ENCODE peak calls at places on chromosome 10, in eight cellular contexts. K is RWPE1; H is GM23338; T is naive thymus-derived CD4-positive, alpha-beta T cell; G is body of pancreas; Z is ascending aorta; X is heart left ventricle; V is spleen. Q is an unnamed sample.

GRCh38 chr10:131892817-131893675 is 7.8 kb upstream of the PPP2R2D start:
- DNase-seq in K (no peak), H (no peak), T (no peak), G (no peak), Z (no peak), X (no peak), V (peak), Q (no peak)

GRCh38 chr10:124354411-124355382 is 64.0 kb downstream of the OAT start:
- DNase-seq in K (no peak), H (peak), T (no peak), G (peak), Z (peak), X (peak), V (peak), Q (peak)

GRCh38 chr10:63752318-63752717 is 231.1 kb downstream of the REEP3 start:
- DNase-seq in K (no peak), H (peak), T (no peak), G (no peak), Z (no peak), X (no peak), V (no peak), Q (no peak)

GRCh38 chr10:113122947-113123346 is 172.9 kb downstream of the TCF7L2 start:
- DNase-seq in K (no peak), H (no peak), T (no peak), G (no peak), Z (no peak), X (no peak), V (no peak), Q (no peak)

GRCh38 chr10:77401681-77402080 is 235.9 kb downstream of the KCNMA1 start:
- DNase-seq in K (no peak), H (no peak), T (no peak), G (no peak), Z (no peak), X (no peak), V (no peak), Q (no peak)

GRCh38 chr10:114180937-114181336 is 1.8 kb downstream of the TDRD1 start:
- DNase-seq in K (no peak), H (no peak), T (no peak), G (no peak), Z (no peak), X (no peak), V (no peak), Q (no peak)

GRCh38 chr10:18822156-18822555 is 162.9 kb downstream of the ARL5B start:
- DNase-seq in K (no peak), H (peak), T (no peak), G (no peak), Z (no peak), X (no peak), V (no peak), Q (no peak)

GRCh38 chr10:69160809-69161225 is 19.2 kb upstream of the SUPV3L1 start:
- DNase-seq in K (no peak), H (no peak), T (no peak), G (no peak), Z (no peak), X (no peak), V (no peak), Q (peak)

GRCh38 chr10:80553436-80553835 is 15.7 kb downstream of the SH2D4B start:
- DNase-seq in K (no peak), H (no peak), T (no peak), G (no peak), Z (no peak), X (no peak), V (no peak), Q (no peak)

GRCh38 chr10:54797636-54798395 is 3.2 kb downstream of the PCDH15 start:
- DNase-seq in K (peak), H (no peak), T (no peak), G (no peak), Z (no peak), X (no peak), V (no peak), Q (no peak)

GRCh38 chr10:117539903-117540639 is 2.5 kb upstream of the EMX2 start:
- DNase-seq in K (no peak), H (no peak), T (no peak), G (no peak), Z (no peak), X (no peak), V (no peak), Q (no peak)

GRCh38 chr10:64959883-64960282 is 1438.7 kb downstream of the REEP3 start:
- DNase-seq in K (no peak), H (no peak), T (no peak), G (no peak), Z (no peak), X (no peak), V (no peak), Q (no peak)

DNA sequence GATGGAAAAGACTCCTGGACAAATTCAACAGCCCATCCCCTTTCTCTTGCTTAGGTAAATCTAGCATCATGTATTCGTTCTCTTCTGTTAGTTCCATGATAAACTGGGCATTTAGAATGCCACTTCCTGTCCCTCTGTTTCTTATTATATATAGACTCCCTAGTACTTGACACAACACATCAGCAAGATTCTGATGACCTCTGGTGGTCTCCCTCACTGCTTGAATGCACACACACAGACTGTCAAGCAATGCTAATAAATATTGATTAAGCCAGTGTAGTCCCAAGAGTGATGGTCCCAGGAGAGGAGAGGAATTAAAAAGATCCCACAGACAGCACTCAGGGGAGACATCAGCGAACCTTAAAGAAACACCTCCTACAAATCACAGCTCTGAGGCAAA is 1291.3 kb downstream of the XPNPEP1 start:
- DNase-seq in K (no peak), H (no peak), T (no peak), G (no peak), Z (no peak), X (no peak), V (no peak), Q (no peak)
- H3K27ac ChIP-seq in K (no peak), H (no peak), T (no peak), G (no peak), Z (no peak), X (no peak), V (no peak), Q (no peak)

DNA sequence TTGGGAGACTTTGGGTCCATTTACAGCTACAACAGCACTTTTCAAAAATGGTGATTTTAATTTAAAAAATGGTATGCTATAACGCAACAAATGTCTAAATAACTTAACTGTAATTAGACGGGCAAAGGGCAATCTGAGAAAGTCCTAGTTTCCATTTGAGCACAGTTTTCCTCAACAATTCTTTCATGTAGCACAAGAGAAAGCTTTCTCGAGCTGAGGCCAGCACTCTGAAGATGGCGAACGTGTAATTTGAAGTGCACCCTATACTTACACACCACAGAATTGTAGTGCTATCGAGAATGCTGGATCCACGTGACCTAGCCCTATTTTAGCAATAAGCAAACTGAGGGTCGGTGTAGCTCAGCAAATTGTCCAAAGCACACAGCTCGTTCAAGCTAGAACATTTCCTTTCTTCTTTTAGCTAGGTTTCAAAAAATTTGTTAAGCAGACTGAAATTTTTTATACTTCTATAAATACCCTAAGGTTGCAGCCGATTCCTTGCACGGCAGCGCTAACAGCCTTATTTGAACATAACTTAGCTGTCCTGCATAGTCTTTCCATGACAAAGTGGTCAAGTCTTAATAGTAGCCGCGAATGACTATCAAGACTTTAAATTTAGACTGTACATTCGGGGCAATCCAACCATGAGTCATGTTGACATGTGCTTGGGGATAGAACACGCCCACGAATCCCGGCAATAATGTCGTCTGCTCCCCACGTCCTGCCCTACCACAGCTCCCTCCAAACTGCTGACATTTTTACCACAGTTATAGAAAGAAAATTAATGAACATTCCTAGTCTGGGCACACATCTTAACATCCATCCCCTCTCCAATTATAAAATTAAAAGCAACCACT is 10.0 kb downstream of the KLF6 start:
- DNase-seq in K (no peak), H (no peak), T (no peak), G (no peak), Z (peak), X (peak), V (no peak), Q (peak)
- H3K27ac ChIP-seq in K (peak), H (peak), T (no peak), G (no peak), Z (peak), X (peak), V (peak), Q (peak)

GRCh38 chr10:29698766-29699490 is 64.2 kb upstream of the SVIL start:
- DNase-seq in K (no peak), H (no peak), T (no peak), G (no peak), Z (no peak), X (no peak), V (no peak), Q (peak)

GRCh38 chr10:29702288-29703164 is 67.8 kb upstream of the SVIL start:
- DNase-seq in K (no peak), H (no peak), T (no peak), G (no peak), Z (no peak), X (no peak), V (no peak), Q (no peak)

GRCh38 chr10:29699621-29700020 is 64.8 kb upstream of the SVIL start:
- DNase-seq in K (no peak), H (no peak), T (no peak), G (no peak), Z (no peak), X (no peak), V (no peak), Q (peak)

DNA sequence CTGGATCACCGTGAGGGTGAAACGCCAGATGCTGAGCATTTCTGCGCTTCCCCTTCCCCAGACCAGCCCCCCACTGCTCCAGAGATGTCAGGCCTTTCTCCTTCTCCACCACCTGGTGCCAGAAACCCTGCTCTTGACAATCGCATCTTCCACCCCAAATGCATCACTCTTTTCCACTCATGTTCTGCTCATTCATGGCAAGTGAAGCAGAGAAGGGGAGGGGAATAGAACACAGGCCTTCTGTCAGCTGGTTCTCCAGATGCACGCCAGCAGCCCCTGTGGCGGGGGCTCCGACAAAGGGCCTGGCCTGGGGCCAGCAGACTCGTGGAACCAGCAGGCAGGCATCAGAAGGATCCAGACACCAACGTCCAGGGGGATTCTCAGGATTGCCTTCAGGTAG is 68.5 kb upstream of the SVIL start:
- DNase-seq in K (no peak), H (no peak), T (no peak), G (no peak), Z (no peak), X (no peak), V (no peak), Q (no peak)
- H3K27ac ChIP-seq in K (no peak), H (no peak), T (peak), G (no peak), Z (peak), X (no peak), V (no peak), Q (peak)

GRCh38 chr10:71231196-71231595 is 18.8 kb downstream of the UNC5B start:
- DNase-seq in K (no peak), H (no peak), T (no peak), G (no peak), Z (no peak), X (peak), V (no peak), Q (no peak)

GRCh38 chr10:71228875-71229720 is 16.7 kb downstream of the UNC5B start:
- DNase-seq in K (no peak), H (no peak), T (no peak), G (no peak), Z (no peak), X (peak), V (peak), Q (no peak)

GRCh38 chr10:71229726-71230655 is 17.6 kb downstream of the UNC5B start:
- DNase-seq in K (no peak), H (no peak), T (no peak), G (no peak), Z (no peak), X (peak), V (peak), Q (no peak)

GRCh38 chr10:71232089-71232998 is 20.0 kb downstream of the UNC5B start:
- DNase-seq in K (no peak), H (no peak), T (no peak), G (peak), Z (peak), X (peak), V (peak), Q (no peak)

GRCh38 chr10:71230656-71231025 is 18.3 kb downstream of the UNC5B start:
- DNase-seq in K (no peak), H (no peak), T (no peak), G (no peak), Z (no peak), X (no peak), V (peak), Q (no peak)
- H3K27ac ChIP-seq in K (peak), H (no peak), T (no peak), G (no peak), Z (no peak), X (no peak), V (peak), Q (no peak)

DNA sequence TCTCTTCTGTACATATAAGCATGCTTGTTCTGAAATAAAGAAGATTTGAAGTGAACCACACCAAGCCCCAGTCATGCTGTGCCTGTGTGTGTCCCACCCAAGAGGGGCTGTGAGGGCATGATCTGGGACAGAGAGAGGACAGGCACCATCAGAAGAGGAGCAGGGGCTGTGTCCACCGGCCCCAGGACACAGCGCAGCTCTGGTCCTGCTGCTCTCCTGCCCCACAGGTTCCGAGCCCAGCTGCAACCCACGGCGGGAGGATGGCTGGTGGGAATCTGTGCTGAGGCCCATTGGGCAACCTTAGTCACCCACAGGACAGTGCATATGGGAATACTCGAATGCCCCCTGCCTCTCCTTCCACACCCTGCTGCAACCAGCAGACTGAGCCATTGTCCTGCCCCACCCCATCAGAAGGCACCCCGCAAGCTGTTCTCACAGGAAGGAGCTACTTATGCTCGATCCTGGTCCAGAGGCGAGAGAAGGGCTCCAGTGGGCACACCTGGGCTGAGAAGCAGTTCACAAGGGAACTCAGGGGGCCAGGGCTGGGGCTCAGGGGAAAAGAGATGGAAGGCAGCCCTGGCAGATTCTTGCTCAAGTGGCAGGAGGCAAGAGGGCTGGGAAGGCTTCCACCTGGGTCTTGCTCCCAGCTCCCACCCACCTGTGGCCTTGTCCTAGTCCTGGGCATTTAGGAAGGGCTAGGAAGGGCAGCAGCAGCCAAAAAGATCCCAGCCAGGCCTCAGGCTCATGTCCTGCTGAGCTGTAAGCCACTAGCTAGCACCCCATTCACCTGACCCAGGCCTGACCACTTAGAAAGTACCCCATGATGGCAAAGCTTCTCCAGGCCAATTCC is 31.9 kb downstream of the LDB3 start:
- DNase-seq in K (no peak), H (no peak), T (no peak), G (no peak), Z (no peak), X (no peak), V (peak), Q (no peak)
- H3K27ac ChIP-seq in K (no peak), H (no peak), T (no peak), G (no peak), Z (peak), X (no peak), V (no peak), Q (no peak)

DNA sequence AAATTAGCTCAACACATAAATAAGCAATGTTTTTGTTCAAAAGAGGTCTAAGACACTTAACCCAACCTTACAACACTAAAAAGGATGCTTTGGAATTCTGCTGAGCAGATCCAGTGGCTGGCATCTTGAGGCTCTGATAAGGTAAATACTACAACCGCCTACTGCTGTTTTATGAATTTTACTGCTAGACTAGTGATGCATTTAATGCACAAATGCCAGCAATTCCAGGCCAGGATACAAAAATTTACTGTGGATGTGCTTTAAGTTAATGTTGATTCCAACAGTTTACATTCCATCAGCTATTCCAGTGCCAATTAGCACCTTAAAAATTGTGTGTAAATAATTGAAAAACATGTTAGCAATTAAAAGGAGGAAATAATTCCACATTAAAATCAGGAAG is 261.3 kb downstream of the PARD3 start:
- DNase-seq in K (no peak), H (no peak), T (no peak), G (no peak), Z (no peak), X (no peak), V (no peak), Q (no peak)
- H3K27ac ChIP-seq in K (no peak), H (no peak), T (no peak), G (no peak), Z (no peak), X (no peak), V (no peak), Q (no peak)

GRCh38 chr10:14954934-14955333 is 1.0 kb upstream of the DCLRE1C start:
- DNase-seq in K (no peak), H (no peak), T (no peak), G (no peak), Z (no peak), X (no peak), V (peak), Q (no peak)
- H3K27ac ChIP-seq in K (peak), H (no peak), T (peak), G (no peak), Z (peak), X (no peak), V (peak), Q (no peak)

GRCh38 chr10:62709200-62709599 is 95.3 kb upstream of the ADO start:
- DNase-seq in K (no peak), H (no peak), T (no peak), G (no peak), Z (no peak), X (no peak), V (no peak), Q (no peak)

GRCh38 chr10:62710182-62710581 is 94.3 kb upstream of the ADO start:
- DNase-seq in K (no peak), H (no peak), T (no peak), G (no peak), Z (no peak), X (no peak), V (no peak), Q (no peak)

GRCh38 chr10:62705789-62706188 is 98.7 kb upstream of the ADO start:
- DNase-seq in K (no peak), H (peak), T (no peak), G (no peak), Z (no peak), X (no peak), V (no peak), Q (no peak)

GRCh38 chr10:62707810-62708209 is 96.7 kb upstream of the ADO start:
- DNase-seq in K (no peak), H (no peak), T (no peak), G (no peak), Z (no peak), X (no peak), V (no peak), Q (no peak)

DNA sequence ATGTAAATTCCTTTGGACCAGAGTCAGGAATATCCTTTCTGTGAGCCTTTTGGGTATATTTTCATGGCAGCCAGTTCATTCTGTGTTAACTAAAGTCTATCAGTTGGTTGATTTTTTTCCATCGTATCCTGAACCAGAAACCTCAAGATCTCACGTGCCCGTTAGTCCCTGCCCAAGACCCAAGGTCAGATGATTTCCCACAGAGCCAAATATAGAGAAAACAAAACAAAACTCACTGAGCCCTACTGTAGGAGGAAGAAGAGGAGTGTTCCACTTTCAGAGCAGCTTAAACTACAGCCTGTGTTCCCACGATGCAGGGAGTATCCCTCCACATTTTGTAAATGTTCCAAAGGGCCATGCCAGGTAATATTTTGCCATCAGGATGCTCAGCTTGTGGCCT is 96.0 kb upstream of the ADO start:
- DNase-seq in K (no peak), H (no peak), T (no peak), G (no peak), Z (no peak), X (no peak), V (no peak), Q (no peak)
- H3K27ac ChIP-seq in K (no peak), H (no peak), T (no peak), G (no peak), Z (no peak), X (no peak), V (no peak), Q (no peak)

GRCh38 chr10:34081347-34081743 is 733.8 kb downstream of the PARD3 start:
- DNase-seq in K (no peak), H (no peak), T (no peak), G (no peak), Z (no peak), X (no peak), V (no peak), Q (no peak)
- H3K27ac ChIP-seq in K (no peak), H (no peak), T (no peak), G (no peak), Z (no peak), X (peak), V (no peak), Q (no peak)